ENCODE peak calls at places on chromosomes 7 and 10, in four cellular contexts. One of them, this sample, is unnamed.
A peak's percentile ranks its signal among the peaks of the same experiment; 100 is the strongest.

GRCh38 chr7:106604303-106604918 is 56.5 kb downstream of the CCDC71L start:
- DNase-seq in kidney: no peak
- DNase-seq in A549: no peak
- DNase-seq in GM06990: peak; percentile 18
- DNase-seq in this sample: no peak

GRCh38 chr7:98251251-98251843 is 685 bp downstream of the TECPR1 start:
- DNase-seq in kidney: peak; percentile 90
- DNase-seq in A549: no peak
- DNase-seq in GM06990: no peak
- DNase-seq in this sample: no peak

GRCh38 chr10:112790921-112791320 is 159.1 kb upstream of the TCF7L2 start:
- DNase-seq in kidney: no peak
- DNase-seq in A549: no peak
- DNase-seq in GM06990: no peak
- DNase-seq in this sample: no peak

GRCh38 chr10:30727524-30727923 is 98.0 kb upstream of the LYZL2 start:
- DNase-seq in A549: no peak
- DNase-seq in kidney: no peak
- DNase-seq in GM06990: no peak
- DNase-seq in this sample: no peak

GRCh38 chr10:102540023-102540422 is 36.3 kb downstream of the SUFU start:
- DNase-seq in GM06990: peak; percentile 31
- DNase-seq in A549: peak; percentile 27
- DNase-seq in kidney: no peak
- DNase-seq in this sample: no peak

GRCh38 chr10:101816913-101817541 is 1.2 kb downstream of the OGA start:
- DNase-seq in GM06990: no peak
- DNase-seq in A549: no peak
- DNase-seq in kidney: no peak
- DNase-seq in this sample: no peak

GRCh38 chr7:68155676-68156075 is 1159.0 kb downstream of the TYW1 start:
- DNase-seq in kidney: no peak
- DNase-seq in GM06990: no peak
- DNase-seq in A549: no peak
- DNase-seq in this sample: no peak

GRCh38 chr10:130430291-130430690 is 294.1 kb downstream of the GLRX3 start:
- DNase-seq in kidney: no peak
- DNase-seq in A549: no peak
- DNase-seq in GM06990: no peak
- DNase-seq in this sample: no peak

GRCh38 chr7:92831716-92832622 is 4.4 kb downstream of the CDK6 start:
- DNase-seq in A549: peak; percentile 69
- DNase-seq in kidney: no peak
- DNase-seq in GM06990: no peak
- DNase-seq in this sample: no peak

GRCh38 chr10:87818505-87819273 is 663 bp upstream of the ATAD1 start:
- DNase-seq in kidney: peak; percentile 59
- DNase-seq in GM06990: no peak
- DNase-seq in A549: peak; percentile 64
- DNase-seq in this sample: no peak
- TF ChIP-seq CTCF in kidney: peak; percentile 7
- TF ChIP-seq CTCF in GM06990: peak; percentile 31
- TF ChIP-seq CTCF in A549: no peak
- TF ChIP-seq CTCF in this sample: no peak

GRCh38 chr10:43922335-43923280 is 273.9 kb upstream of the ZNF32 start:
- DNase-seq in kidney: no peak
- DNase-seq in GM06990: no peak
- DNase-seq in A549: no peak
- DNase-seq in this sample: no peak
- TF ChIP-seq CTCF in kidney: no peak
- TF ChIP-seq CTCF in GM06990: no peak
- TF ChIP-seq CTCF in A549: no peak
- TF ChIP-seq CTCF in this sample: peak; percentile 41

DNA sequence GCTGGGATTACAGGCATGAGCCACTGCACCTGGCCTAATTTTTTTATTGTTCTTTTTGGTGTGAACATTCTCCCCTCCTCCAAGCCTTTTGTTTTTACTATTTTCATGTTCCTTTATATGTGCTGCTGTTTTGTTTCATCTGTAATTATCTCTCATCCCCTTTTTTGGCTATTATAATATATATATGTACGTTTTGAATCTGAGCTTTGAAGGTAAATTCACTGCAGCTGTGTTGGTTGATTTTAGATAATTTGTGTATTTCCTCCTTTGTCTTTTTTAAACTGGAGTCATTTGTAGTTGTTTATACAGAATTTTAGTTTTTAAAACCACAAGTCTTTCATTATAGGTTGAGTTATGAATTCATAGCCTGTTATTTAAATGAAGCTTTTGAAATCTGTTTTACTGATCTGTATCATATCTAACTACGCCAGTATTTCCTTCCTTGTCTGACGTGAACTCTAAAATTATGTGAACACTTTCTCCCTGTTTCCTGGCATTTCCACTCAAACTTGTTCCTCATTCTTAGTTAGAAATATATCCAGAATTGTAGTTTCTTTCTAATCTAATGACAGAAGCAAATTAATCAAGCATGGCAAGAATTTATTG is 54.9 kb downstream of the PTEN start:
- DNase-seq in GM06990: no peak
- DNase-seq in kidney: no peak
- DNase-seq in A549: no peak
- DNase-seq in this sample: no peak
- TF ChIP-seq CTCF in GM06990: no peak
- TF ChIP-seq CTCF in kidney: no peak
- TF ChIP-seq CTCF in A549: no peak
- TF ChIP-seq CTCF in this sample: no peak

GRCh38 chr7:85851571-85852193 is 664.8 kb upstream of the SEMA3D start:
- DNase-seq in A549: peak; percentile 68
- DNase-seq in kidney: no peak
- DNase-seq in GM06990: no peak
- DNase-seq in this sample: no peak
- TF ChIP-seq CTCF in A549: peak; percentile 73
- TF ChIP-seq CTCF in kidney: peak; percentile 22
- TF ChIP-seq CTCF in GM06990: peak; percentile 25
- TF ChIP-seq CTCF in this sample: peak; percentile 88

GRCh38 chr10:86644412-86645110 is 9.8 kb upstream of the OPN4 start:
- DNase-seq in GM06990: no peak
- DNase-seq in kidney: no peak
- DNase-seq in A549: no peak
- DNase-seq in this sample: no peak
- TF ChIP-seq CTCF in GM06990: peak; percentile 6
- TF ChIP-seq CTCF in kidney: no peak
- TF ChIP-seq CTCF in A549: no peak
- TF ChIP-seq CTCF in this sample: peak; percentile 71

GRCh38 chr10:100167521-100168312 is 18.1 kb downstream of the ERLIN1 start:
- DNase-seq in kidney: no peak
- DNase-seq in A549: no peak
- DNase-seq in GM06990: no peak
- DNase-seq in this sample: no peak

GRCh38 chr10:100168313-100168643 is 17.6 kb downstream of the ERLIN1 start:
- DNase-seq in kidney: no peak
- DNase-seq in A549: no peak
- DNase-seq in GM06990: no peak
- DNase-seq in this sample: no peak

GRCh38 chr10:100158044-100158805 is 27.6 kb downstream of the ERLIN1 start:
- DNase-seq in GM06990: peak; percentile 60
- DNase-seq in A549: no peak
- DNase-seq in kidney: no peak
- DNase-seq in this sample: no peak

DNA sequence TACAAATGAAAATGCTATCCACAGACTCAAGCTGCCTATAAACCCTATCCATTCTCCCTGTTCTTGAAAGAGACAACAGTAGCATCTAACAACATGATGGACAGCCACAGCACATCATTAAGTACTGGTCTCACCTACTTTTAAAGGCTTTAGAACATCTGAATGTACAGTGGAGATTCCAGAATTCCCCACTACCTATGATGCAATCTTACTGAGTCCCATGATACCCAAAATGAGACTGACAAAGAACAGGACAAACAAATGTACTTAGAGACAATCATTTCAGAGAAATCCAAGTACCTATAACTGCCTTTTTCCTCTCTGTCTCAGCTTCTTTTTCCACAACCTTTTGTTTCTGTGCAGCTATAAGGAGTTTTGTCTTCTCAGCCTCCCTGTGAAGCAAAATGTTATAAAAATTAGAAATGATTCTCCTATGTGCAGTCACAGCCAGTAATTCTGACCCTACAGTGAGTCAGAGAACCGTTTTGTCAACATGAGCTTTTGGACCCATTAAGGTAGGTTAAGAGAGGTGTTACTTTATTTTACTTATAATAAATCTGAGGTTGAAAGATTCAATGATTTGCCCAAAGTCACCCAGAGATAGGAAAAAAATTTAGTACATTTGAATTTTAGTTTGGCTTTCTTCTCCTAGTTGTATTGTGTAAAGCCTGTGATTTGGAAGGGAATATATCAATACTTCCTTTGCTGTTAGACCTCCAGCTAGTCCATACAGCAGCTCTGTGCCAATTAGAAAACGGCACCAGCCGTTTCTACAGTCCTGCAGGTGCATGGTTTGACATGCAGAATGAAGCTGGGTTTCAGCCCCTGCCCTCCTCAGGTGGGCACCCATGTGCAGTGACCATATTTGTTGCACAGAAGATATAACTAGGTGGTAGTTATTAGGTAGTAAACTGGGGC is 21.9 kb downstream of the ERLIN1 start:
- DNase-seq in kidney: no peak
- DNase-seq in A549: no peak
- DNase-seq in GM06990: no peak
- DNase-seq in this sample: no peak
- TF ChIP-seq CTCF in kidney: no peak
- TF ChIP-seq CTCF in A549: no peak
- TF ChIP-seq CTCF in GM06990: no peak
- TF ChIP-seq CTCF in this sample: no peak

DNA sequence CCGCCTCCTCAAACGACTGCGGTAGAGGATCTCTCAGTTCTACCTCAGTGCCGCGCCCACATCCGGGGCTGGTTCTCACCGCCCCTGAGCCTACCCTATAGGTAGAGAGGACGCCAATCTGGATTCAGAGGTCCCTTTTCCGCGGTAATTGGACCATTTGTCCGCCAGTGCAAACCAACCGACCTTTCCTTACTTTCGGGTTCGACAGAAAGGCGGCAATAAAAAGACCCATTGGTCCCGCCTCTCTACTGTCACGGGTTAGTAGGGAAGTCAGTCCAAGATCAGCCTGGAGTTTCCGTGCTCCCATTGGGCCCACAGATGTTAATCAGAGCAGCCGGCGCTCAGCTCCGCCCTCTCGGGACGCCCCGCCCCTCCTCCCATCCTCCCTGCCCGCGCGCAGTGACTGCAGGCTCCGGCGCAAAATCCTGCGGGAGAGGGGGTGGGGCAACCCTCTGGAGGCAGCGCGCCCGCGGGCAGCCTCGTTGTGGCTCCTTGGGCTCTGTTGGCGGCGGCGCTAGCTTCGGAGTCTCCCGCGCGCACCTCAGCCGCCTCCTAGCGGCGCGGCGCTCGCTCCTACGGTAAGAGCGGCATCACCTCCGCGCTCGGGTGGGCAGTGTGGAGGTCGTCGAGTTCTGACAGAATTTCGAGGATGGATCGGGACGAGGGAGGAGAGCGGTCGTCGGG is at the start of the genes PHTF2 and TMEM60:
- DNase-seq in A549: peak; percentile 99
- DNase-seq in kidney: peak; percentile 99
- DNase-seq in GM06990: peak; percentile 94
- DNase-seq in this sample: peak; percentile 99
- TF ChIP-seq CTCF in A549: peak; percentile 36
- TF ChIP-seq CTCF in kidney: peak; percentile 47
- TF ChIP-seq CTCF in GM06990: peak; percentile 62
- TF ChIP-seq CTCF in this sample: peak; percentile 79

DNA sequence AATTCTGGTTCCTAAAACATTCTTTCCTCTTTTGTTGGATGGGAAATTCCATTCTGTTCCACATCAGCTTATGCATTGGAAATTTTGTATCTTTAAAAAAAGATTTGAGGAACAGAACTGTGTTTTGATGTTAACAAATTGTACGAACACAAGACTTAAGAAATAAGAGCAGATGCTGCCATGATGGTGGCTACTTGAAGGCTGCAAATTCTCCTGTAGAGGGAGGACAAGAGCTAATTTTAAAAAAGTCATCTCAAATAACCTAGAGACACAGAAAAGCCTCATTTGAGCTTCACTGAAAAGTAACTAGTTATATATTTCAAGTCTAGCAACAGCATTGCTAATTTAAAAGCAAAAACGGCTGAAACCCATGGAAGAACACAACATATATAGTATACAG is 29.8 kb downstream of the NDUFB2 start:
- DNase-seq in kidney: no peak
- DNase-seq in GM06990: no peak
- DNase-seq in A549: peak; percentile 38
- DNase-seq in this sample: no peak
- TF ChIP-seq CTCF in kidney: no peak
- TF ChIP-seq CTCF in GM06990: peak; percentile 49
- TF ChIP-seq CTCF in A549: peak; percentile 40
- TF ChIP-seq CTCF in this sample: peak; percentile 74

DNA sequence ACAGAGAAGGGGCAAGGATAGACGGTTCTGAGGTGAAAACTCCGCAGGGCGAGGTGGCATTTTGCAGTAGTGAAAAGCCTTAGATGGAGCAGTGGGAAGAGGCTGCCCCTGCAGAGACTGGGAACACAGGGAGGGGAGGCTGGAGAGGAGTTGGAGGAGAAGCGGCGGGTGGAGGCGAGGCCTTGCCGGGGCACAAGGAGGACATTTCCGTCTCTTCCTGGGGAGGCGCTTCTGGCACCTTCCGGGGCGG is 42.6 kb downstream of the LDB3 start:
- DNase-seq in kidney: no peak
- DNase-seq in GM06990: no peak
- DNase-seq in A549: no peak
- DNase-seq in this sample: no peak
- TF ChIP-seq CTCF in kidney: no peak
- TF ChIP-seq CTCF in GM06990: peak; percentile 66
- TF ChIP-seq CTCF in A549: no peak
- TF ChIP-seq CTCF in this sample: no peak

GRCh38 chr7:144063710-144064109 is 5.9 kb upstream of the OR2A25 start:
- DNase-seq in A549: no peak
- DNase-seq in kidney: no peak
- DNase-seq in GM06990: no peak
- DNase-seq in this sample: no peak
- TF ChIP-seq CTCF in A549: no peak
- TF ChIP-seq CTCF in kidney: no peak
- TF ChIP-seq CTCF in GM06990: peak; percentile 54
- TF ChIP-seq CTCF in this sample: peak; percentile 45

This sample was measured in chondrocyte.